ENCODE peak calls at places on chromosomes 3 and 15, in six cellular contexts. J, K, Z, T, E and H are unnamed samples.

GRCh38 chr3:167066977-167067843 is 312.9 kb downstream of the ZBBX start:
- DNase-seq in E (no peak), T (no peak), K (no peak), Z (no peak), J (no peak), H (no peak)

GRCh38 chr3:72418149-72418686 is 430.0 kb downstream of the SHQ1 start:
- DNase-seq in K (no peak), Z (no peak), J (no peak), E (no peak), T (no peak), H (no peak)

GRCh38 chr3:155334897-155335883 is 41.7 kb upstream of the STRIT1 start:
- DNase-seq in J (peak; percentile 80), T (no peak), K (no peak), E (peak; percentile 56), Z (peak; percentile 46), H (peak; percentile 74)

GRCh38 chr3:6862880-6863195 is 1.9 kb downstream of the GRM7 start:
- DNase-seq in J (no peak), Z (no peak), T (no peak), K (no peak), E (no peak), H (no peak)

GRCh38 chr3:108548304-108548703 is 37.9 kb upstream of the MYH15 start:
- DNase-seq in Z (no peak), E (no peak), K (no peak), T (no peak), J (peak; percentile 35), H (no peak)

GRCh38 chr3:196648856-196649255 is 9.4 kb downstream of the NRROS start:
- DNase-seq in T (no peak), J (no peak), E (no peak), Z (no peak), K (no peak), H (no peak)

GRCh38 chr15:77889009-77889806 is 188.3 kb downstream of the TBC1D2B start:
- DNase-seq in Z (no peak), K (no peak), E (no peak), T (no peak), J (no peak), H (no peak)

GRCh38 chr15:53512029-53512428 is 247.4 kb downstream of the WDR72 start:
- DNase-seq in K (no peak), E (no peak), T (peak; percentile 22), Z (no peak), J (no peak), H (no peak)

GRCh38 chr3:8443829-8444791 is 57.5 kb upstream of the LMCD1 start:
- DNase-seq in J (peak; percentile 99), T (peak; percentile 99), K (peak; percentile 100), E (no peak), Z (no peak), H (no peak)

GRCh38 chr15:100330221-100330620 is 11.6 kb downstream of the ADAMTS17 start:
- DNase-seq in J (no peak), K (no peak), Z (no peak), E (no peak), T (no peak), H (no peak)

GRCh38 chr15:98505611-98506031 is 142.7 kb upstream of the IGF1R start:
- DNase-seq in K (no peak), E (no peak), Z (no peak), T (no peak), J (no peak), H (peak; percentile 71)

GRCh38 chr15:100266166-100266565 is 75.6 kb downstream of the ADAMTS17 start:
- DNase-seq in J (no peak), K (no peak), T (no peak), Z (no peak), E (no peak), H (no peak)

GRCh38 chr3:138452491-138452890 is 18.1 kb downstream of the ESYT3 start:
- DNase-seq in J (no peak), K (no peak), E (no peak), Z (no peak), T (no peak), H (no peak)

GRCh38 chr3:126256256-126256655 is 75.9 kb upstream of the ALDH1L1 start:
- DNase-seq in Z (no peak), E (no peak), J (no peak), T (no peak), K (no peak), H (no peak)

GRCh38 chr15:59688383-59688887 is 685 bp downstream of the BNIP2 start:
- DNase-seq in K (peak; percentile 72), J (peak; percentile 79), T (peak; percentile 42), E (peak; percentile 7), Z (no peak), H (peak; percentile 81)

GRCh38 chr3:102354818-102355515 is 79.8 kb upstream of the ZPLD1 start:
- DNase-seq in K (peak; percentile 47), J (peak; percentile 51), T (no peak), E (no peak), Z (no peak), H (peak; percentile 41)

GRCh38 chr3:57918123-57918837 is 89.9 kb upstream of the FLNB start:
- DNase-seq in K (no peak), E (no peak), Z (no peak), T (no peak), J (no peak), H (no peak)

GRCh38 chr3:19485267-19485666 is 337.0 kb downstream of the KCNH8 start:
- DNase-seq in Z (no peak), J (no peak), E (no peak), T (no peak), K (no peak), H (no peak)

GRCh38 chr3:126270145-126270811 is 86.9 kb downstream of the KLF15 start:
- DNase-seq in E (no peak), K (no peak), J (peak; percentile 81), Z (no peak), T (no peak), H (no peak)

GRCh38 chr3:129794319-129795201 is 99.0 kb downstream of the TMCC1 start:
- DNase-seq in T (peak; percentile 22), Z (no peak), E (no peak), K (peak; percentile 77), J (peak; percentile 67), H (no peak)

GRCh38 chr3:177615015-177615414 is 417.7 kb upstream of the TBL1XR1 start:
- DNase-seq in T (peak; percentile 82), K (peak; percentile 81), Z (peak; percentile 26), E (no peak), J (peak; percentile 90), H (peak; percentile 81)

GRCh38 chr3:98326945-98327344 is 26.7 kb upstream of the OR5K4 start:
- DNase-seq in K (no peak), Z (no peak), E (peak; percentile 35), J (no peak), T (no peak), H (no peak)

GRCh38 chr3:30203301-30203700 is 403.1 kb upstream of the TGFBR2 start:
- DNase-seq in K (no peak), J (no peak), T (no peak), Z (no peak), E (no peak), H (no peak)

GRCh38 chr3:102646557-102646956 is 211.7 kb downstream of the ZPLD1 start:
- DNase-seq in T (no peak), E (no peak), Z (no peak), K (no peak), J (no peak), H (no peak)

GRCh38 chr3:25144430-25144829 is 283.6 kb upstream of the RARB start:
- DNase-seq in J (no peak), T (no peak), K (no peak), Z (no peak), E (no peak), H (no peak)

GRCh38 chr3:47701388-47701787 is 80.3 kb downstream of the SMARCC1 start:
- DNase-seq in E (no peak), Z (no peak), K (no peak), J (no peak), T (no peak), H (no peak)

GRCh38 chr3:24573576-24573975 is 78.9 kb upstream of the THRB start:
- DNase-seq in J (no peak), T (no peak), Z (no peak), K (no peak), E (no peak), H (no peak)

GRCh38 chr3:9361691-9362388 is 1.0 kb upstream of the THUMPD3 start:
- DNase-seq in T (no peak), Z (peak; percentile 36), E (no peak), K (no peak), J (no peak), H (no peak)

DNA sequence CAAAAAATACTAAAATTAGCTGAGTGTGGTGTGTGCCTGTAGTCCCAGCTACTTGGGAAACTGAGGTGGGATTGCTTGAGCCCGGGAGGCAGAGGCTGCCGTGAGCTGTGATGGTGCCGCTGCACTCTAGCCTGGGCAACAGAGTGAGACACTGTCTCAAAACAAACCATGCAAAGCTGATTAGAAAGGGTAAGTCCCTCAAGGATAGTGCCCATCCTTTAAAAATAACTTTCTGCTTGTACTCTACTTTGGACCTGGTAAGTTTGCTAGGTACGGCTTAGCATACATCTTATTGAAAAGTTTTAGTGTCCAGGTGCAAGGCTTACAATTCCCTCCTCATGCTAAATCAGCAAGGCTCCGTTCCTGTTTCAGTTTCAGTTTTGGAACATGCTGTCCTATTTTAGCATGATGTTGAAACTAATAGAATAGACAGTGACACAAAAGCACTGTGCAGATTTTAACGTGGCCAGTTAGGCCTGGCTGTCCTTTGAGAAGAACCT is 21.4 kb downstream of the FEM1B start:
- DNase-seq in Z (no peak), T (no peak), J (no peak), K (no peak), E (peak; percentile 77), H (peak; percentile 55)
- TF ChIP-seq POLR2A in Z (no peak), T (no peak), J (no peak), K (no peak), E (no peak), H (no peak)

DNA sequence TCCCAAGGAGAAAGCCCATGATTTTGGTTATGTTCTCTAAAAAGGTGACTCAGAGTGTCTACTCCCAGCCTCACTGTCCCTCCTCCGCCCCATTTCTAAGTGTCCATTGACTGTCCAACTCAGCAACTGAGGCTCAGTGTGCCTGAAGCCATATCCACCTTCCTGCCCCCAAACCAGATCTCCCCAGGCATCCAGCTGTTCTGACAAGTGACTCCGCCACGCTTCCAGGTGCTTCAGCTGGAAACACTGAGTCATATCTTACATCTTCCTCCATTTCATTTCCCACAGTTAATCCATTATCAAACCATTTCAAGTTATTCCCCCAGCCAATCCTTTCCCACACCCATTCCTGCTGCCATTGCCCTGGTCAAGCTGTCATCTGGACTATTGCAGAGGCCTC is 17.2 kb downstream of the MAGEF1 start:
- DNase-seq in T (no peak), E (no peak), Z (no peak), J (no peak), K (no peak), H (no peak)
- TF ChIP-seq MYC in T (no peak), E (no peak), Z (no peak), J (no peak), K (no peak), H (no peak)

DNA sequence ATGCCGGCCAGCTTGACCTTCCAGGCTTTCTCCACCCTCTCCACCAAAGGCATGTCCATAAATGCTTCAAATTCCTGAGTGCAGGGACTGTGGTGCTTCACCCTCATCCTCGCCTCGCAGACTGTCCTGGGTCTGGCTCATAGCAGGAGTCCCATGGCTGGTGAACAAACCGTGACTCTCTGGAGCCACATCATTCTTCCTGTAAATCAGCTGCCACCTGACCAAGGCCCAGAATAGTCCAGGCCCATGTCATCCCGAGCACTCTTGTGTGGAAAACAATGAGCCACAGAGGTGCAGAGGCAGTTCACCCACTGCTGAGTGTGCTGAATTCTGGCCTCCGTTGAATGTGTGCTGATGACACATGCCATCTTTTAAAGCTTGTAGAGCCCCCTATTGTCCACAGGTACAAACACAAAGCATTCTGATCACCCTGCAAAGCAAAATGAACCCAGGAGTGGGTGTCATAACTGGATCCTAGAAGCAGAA is 68.6 kb downstream of the ABHD5 start:
- DNase-seq in J (peak; percentile 65), E (no peak), T (peak; percentile 56), K (peak; percentile 28), Z (no peak), H (peak; percentile 19)
- TF ChIP-seq CTCF in J (peak; percentile 22), E (peak; percentile 15), T (peak; percentile 72), K (peak; percentile 27), Z (peak; percentile 69), H (no peak)

GRCh38 chr3:111071257-111072015 is at the start of gene NECTIN3:
- DNase-seq in T (peak; percentile 90), Z (peak; percentile 65), J (peak; percentile 98), E (no peak), K (peak; percentile 97), H (no peak)
- TF ChIP-seq POLR2A in T (peak; percentile 8), Z (no peak), J (peak; percentile 54), E (no peak), K (peak; percentile 74), H (no peak)